ENCODE peak calls at places on chromosomes 5 and 9, in eight cellular contexts. One of them, this sample, is unnamed.

GRCh38 chr5:129460121-129460950 is at the start of gene ADAMTS19:
- DNase-seq in ovary: no peak
- DNase-seq in sigmoid colon: no peak
- DNase-seq in A549: peak; percentile 14
- DNase-seq in lower leg skin: no peak
- DNase-seq in K562: no peak
- DNase-seq in right lobe of liver: peak; percentile 28
- DNase-seq in tibial nerve: no peak
- DNase-seq in this sample: no peak

GRCh38 chr9:123284658-123285057 is 16.3 kb upstream of the STRBP start:
- DNase-seq in sigmoid colon: no peak
- DNase-seq in ovary: no peak
- DNase-seq in right lobe of liver: no peak
- DNase-seq in A549: no peak
- DNase-seq in lower leg skin: no peak
- DNase-seq in K562: no peak
- DNase-seq in tibial nerve: no peak
- DNase-seq in this sample: no peak

GRCh38 chr9:114321759-114322158 is 1.1 kb upstream of the ORM1 start:
- DNase-seq in sigmoid colon: no peak
- DNase-seq in K562: no peak
- DNase-seq in right lobe of liver: no peak
- DNase-seq in lower leg skin: no peak
- DNase-seq in ovary: no peak
- DNase-seq in tibial nerve: no peak
- DNase-seq in A549: no peak
- DNase-seq in this sample: no peak

GRCh38 chr9:114299286-114300152 is 23.4 kb upstream of the ORM1 start:
- DNase-seq in ovary: peak; percentile 2
- DNase-seq in right lobe of liver: no peak
- DNase-seq in A549: no peak
- DNase-seq in lower leg skin: no peak
- DNase-seq in K562: no peak
- DNase-seq in sigmoid colon: peak; percentile 40
- DNase-seq in tibial nerve: no peak
- DNase-seq in this sample: no peak

GRCh38 chr9:137136261-137136925 is 2.6 kb upstream of the GRIN1 start:
- DNase-seq in ovary: no peak
- DNase-seq in right lobe of liver: no peak
- DNase-seq in A549: no peak
- DNase-seq in sigmoid colon: no peak
- DNase-seq in lower leg skin: no peak
- DNase-seq in K562: no peak
- DNase-seq in tibial nerve: no peak
- DNase-seq in this sample: no peak

GRCh38 chr9:93826209-93826608 is 128.9 kb downstream of the BARX1 start:
- DNase-seq in lower leg skin: no peak
- DNase-seq in tibial nerve: no peak
- DNase-seq in A549: peak; percentile 31
- DNase-seq in ovary: no peak
- DNase-seq in K562: no peak
- DNase-seq in sigmoid colon: no peak
- DNase-seq in right lobe of liver: no peak
- DNase-seq in this sample: no peak

GRCh38 chr9:134190232-134191121 is 26.1 kb upstream of the RNU6ATAC start:
- DNase-seq in A549: no peak
- DNase-seq in ovary: peak; percentile 9
- DNase-seq in K562: no peak
- DNase-seq in lower leg skin: no peak
- DNase-seq in right lobe of liver: peak; percentile 38
- DNase-seq in sigmoid colon: peak; percentile 50
- DNase-seq in tibial nerve: no peak
- DNase-seq in this sample: no peak

GRCh38 chr5:112006721-112007120 is 249.7 kb upstream of the NREP start:
- DNase-seq in A549: no peak
- DNase-seq in ovary: no peak
- DNase-seq in sigmoid colon: no peak
- DNase-seq in right lobe of liver: no peak
- DNase-seq in tibial nerve: no peak
- DNase-seq in K562: no peak
- DNase-seq in lower leg skin: no peak
- DNase-seq in this sample: no peak

GRCh38 chr5:635321-636055 is 23.3 kb downstream of the CEP72 start:
- DNase-seq in right lobe of liver: no peak
- DNase-seq in sigmoid colon: no peak
- DNase-seq in lower leg skin: no peak
- DNase-seq in tibial nerve: no peak
- DNase-seq in ovary: no peak
- DNase-seq in A549: no peak
- DNase-seq in K562: no peak
- DNase-seq in this sample: no peak

GRCh38 chr5:109779036-109779735 is 89.5 kb downstream of the MAN2A1 start:
- DNase-seq in lower leg skin: no peak
- DNase-seq in sigmoid colon: no peak
- DNase-seq in tibial nerve: no peak
- DNase-seq in ovary: no peak
- DNase-seq in A549: no peak
- DNase-seq in right lobe of liver: no peak
- DNase-seq in K562: no peak
- DNase-seq in this sample: no peak

GRCh38 chr5:43042626-43043399 is 2.7 kb upstream of the ANXA2R start:
- DNase-seq in tibial nerve: peak; percentile 67
- DNase-seq in A549: peak; percentile 85
- DNase-seq in sigmoid colon: peak; percentile 85
- DNase-seq in K562: peak; percentile 95
- DNase-seq in ovary: peak; percentile 73
- DNase-seq in right lobe of liver: peak; percentile 73
- DNase-seq in lower leg skin: peak; percentile 69
- DNase-seq in this sample: no peak

GRCh38 chr9:126614088-126614454 is 343 bp downstream of the LMX1B start:
- DNase-seq in A549: peak; percentile 40
- DNase-seq in lower leg skin: no peak
- DNase-seq in right lobe of liver: no peak
- DNase-seq in K562: no peak
- DNase-seq in tibial nerve: no peak
- DNase-seq in sigmoid colon: peak; percentile 60
- DNase-seq in ovary: no peak
- DNase-seq in this sample: no peak

GRCh38 chr5:39523821-39524220 is 99.0 kb upstream of the DAB2 start:
- DNase-seq in K562: no peak
- DNase-seq in ovary: no peak
- DNase-seq in A549: no peak
- DNase-seq in lower leg skin: no peak
- DNase-seq in right lobe of liver: no peak
- DNase-seq in sigmoid colon: no peak
- DNase-seq in tibial nerve: no peak
- DNase-seq in this sample: no peak

GRCh38 chr9:135280666-135281065 is 193.2 kb downstream of the OLFM1 start:
- DNase-seq in K562: no peak
- DNase-seq in A549: no peak
- DNase-seq in right lobe of liver: no peak
- DNase-seq in lower leg skin: no peak
- DNase-seq in ovary: no peak
- DNase-seq in tibial nerve: no peak
- DNase-seq in sigmoid colon: no peak
- DNase-seq in this sample: no peak

GRCh38 chr9:5630038-5630507 is 1.2 kb downstream of the RIC1 start:
- DNase-seq in lower leg skin: no peak
- DNase-seq in right lobe of liver: no peak
- DNase-seq in A549: peak; percentile 36
- DNase-seq in sigmoid colon: no peak
- DNase-seq in K562: peak; percentile 38
- DNase-seq in ovary: no peak
- DNase-seq in tibial nerve: no peak
- DNase-seq in this sample: no peak

DNA sequence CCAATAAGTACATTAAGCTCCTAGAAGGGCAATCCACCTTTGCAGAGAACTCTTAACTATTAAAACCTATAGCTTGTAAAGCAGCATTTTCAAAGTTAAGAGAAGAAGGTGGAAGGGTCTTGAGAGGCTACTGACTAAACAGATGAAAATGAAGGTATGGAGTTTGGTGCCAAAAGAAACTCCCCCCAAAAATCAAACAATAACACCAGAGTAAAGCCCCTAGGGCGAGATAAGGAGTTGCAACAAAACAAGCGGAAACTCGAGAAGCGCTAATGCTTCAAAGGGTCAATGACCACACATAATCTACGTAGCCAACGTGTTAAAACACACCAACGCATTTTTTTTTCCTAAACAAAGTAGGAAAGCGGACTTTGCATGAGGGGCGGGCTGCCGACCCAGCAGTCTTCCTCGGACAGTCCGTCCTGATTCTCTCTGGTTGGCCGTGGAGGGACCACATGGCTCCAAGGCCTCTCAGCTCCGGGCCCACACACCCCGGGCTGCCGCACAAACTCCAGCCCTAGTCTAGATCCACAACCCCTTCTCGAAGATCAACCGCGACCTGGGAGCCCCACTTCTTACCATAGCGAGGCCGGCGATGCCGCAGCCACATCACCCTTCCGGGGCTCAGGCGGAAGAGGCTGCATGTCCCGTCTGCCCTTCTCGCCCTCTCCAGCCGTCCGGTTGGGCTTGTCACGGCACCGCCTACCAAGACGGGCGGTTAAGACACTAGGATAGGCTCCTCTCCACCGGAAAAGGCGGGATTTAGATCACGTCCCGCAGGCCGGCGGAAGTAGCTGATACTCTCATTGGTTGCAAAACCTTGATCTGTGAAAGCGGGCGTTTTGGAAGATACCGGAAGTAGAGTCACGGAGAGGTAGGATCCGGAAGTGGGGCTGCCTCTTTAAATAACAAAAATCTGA is at the start of the genes TMEM167A and XRCC4:
- DNase-seq in A549: peak; percentile 99
- DNase-seq in sigmoid colon: peak; percentile 99
- DNase-seq in K562: peak; percentile 98
- DNase-seq in ovary: peak; percentile 93
- DNase-seq in right lobe of liver: peak; percentile 96
- DNase-seq in tibial nerve: peak; percentile 93
- DNase-seq in lower leg skin: peak; percentile 97
- DNase-seq in this sample: peak; percentile 81
- TF ChIP-seq POLR2A in A549: peak; percentile 87
- TF ChIP-seq POLR2A in sigmoid colon: peak; percentile 69
- TF ChIP-seq POLR2A in K562: peak; percentile 97
- TF ChIP-seq POLR2A in ovary: peak; percentile 52
- TF ChIP-seq POLR2A in right lobe of liver: peak; percentile 90
- TF ChIP-seq POLR2A in tibial nerve: peak; percentile 69
- TF ChIP-seq POLR2A in lower leg skin: no peak
- TF ChIP-seq POLR2A in this sample: peak; percentile 87

GRCh38 chr9:85741112-85741874 is 461 bp downstream of the AGTPBP1 start:
- DNase-seq in sigmoid colon: peak; percentile 74
- DNase-seq in ovary: peak; percentile 30
- DNase-seq in lower leg skin: peak; percentile 28
- DNase-seq in right lobe of liver: no peak
- DNase-seq in tibial nerve: peak; percentile 27
- DNase-seq in A549: peak; percentile 49
- DNase-seq in K562: peak; percentile 68
- DNase-seq in this sample: peak; percentile 35
- TF ChIP-seq POLR2A in sigmoid colon: no peak
- TF ChIP-seq POLR2A in ovary: no peak
- TF ChIP-seq POLR2A in lower leg skin: no peak
- TF ChIP-seq POLR2A in right lobe of liver: no peak
- TF ChIP-seq POLR2A in tibial nerve: no peak
- TF ChIP-seq POLR2A in A549: no peak
- TF ChIP-seq POLR2A in K562: no peak
- TF ChIP-seq POLR2A in this sample: peak; percentile 39

DNA sequence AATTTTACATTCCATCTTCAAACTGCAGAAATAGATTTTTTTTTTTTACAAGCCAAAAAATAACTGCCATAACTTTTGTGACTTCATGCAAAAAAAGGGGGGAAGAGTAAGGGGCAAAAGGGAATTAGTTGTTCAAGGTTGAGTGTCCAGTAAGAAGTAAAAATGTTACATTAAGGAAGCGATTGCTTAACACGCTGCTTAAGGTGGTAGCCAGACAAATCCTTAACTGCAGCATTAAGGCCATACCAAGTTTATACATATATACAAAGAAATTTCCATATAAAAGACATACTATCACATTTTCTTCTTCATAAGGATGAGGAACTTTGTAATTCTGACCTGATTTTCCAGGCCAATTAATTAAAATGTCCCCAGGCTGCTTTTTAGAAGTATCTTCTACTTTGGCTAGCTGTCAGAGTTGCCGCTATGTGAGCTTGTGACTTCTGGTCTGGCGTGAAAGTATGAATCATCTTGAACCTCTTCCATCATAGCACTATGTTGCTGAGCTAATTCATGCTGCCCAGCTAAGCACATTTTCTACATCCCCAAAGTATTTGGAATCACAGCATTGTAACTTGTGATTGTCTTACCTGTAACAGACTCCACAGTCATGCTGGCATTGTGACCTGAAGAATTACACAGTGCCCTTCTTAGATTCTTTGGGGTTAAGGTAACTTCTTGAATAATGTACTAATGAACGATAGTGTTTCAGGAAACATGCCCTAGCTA is 40.0 kb downstream of the G3BP1 start:
- DNase-seq in A549: no peak
- DNase-seq in sigmoid colon: peak; percentile 65
- DNase-seq in right lobe of liver: no peak
- DNase-seq in ovary: no peak
- DNase-seq in lower leg skin: peak; percentile 28
- DNase-seq in tibial nerve: no peak
- DNase-seq in K562: no peak
- DNase-seq in this sample: no peak
- TF ChIP-seq POLR2A in A549: no peak
- TF ChIP-seq POLR2A in sigmoid colon: no peak
- TF ChIP-seq POLR2A in right lobe of liver: no peak
- TF ChIP-seq POLR2A in ovary: no peak
- TF ChIP-seq POLR2A in lower leg skin: no peak
- TF ChIP-seq POLR2A in tibial nerve: no peak
- TF ChIP-seq POLR2A in K562: peak; percentile 50
- TF ChIP-seq POLR2A in this sample: no peak

GRCh38 chr9:83458530-83458929 is 79.7 kb downstream of the FRMD3 start:
- DNase-seq in A549: no peak
- DNase-seq in K562: no peak
- DNase-seq in right lobe of liver: no peak
- DNase-seq in ovary: no peak
- DNase-seq in tibial nerve: no peak
- DNase-seq in lower leg skin: no peak
- DNase-seq in sigmoid colon: no peak
- DNase-seq in this sample: no peak

GRCh38 chr9:83456226-83456625 is 82.0 kb downstream of the FRMD3 start:
- DNase-seq in tibial nerve: no peak
- DNase-seq in lower leg skin: no peak
- DNase-seq in ovary: no peak
- DNase-seq in K562: no peak
- DNase-seq in sigmoid colon: no peak
- DNase-seq in right lobe of liver: no peak
- DNase-seq in A549: no peak
- DNase-seq in this sample: no peak

GRCh38 chr9:83459830-83460229 is 78.4 kb downstream of the FRMD3 start:
- DNase-seq in right lobe of liver: no peak
- DNase-seq in sigmoid colon: no peak
- DNase-seq in A549: no peak
- DNase-seq in K562: no peak
- DNase-seq in ovary: no peak
- DNase-seq in lower leg skin: no peak
- DNase-seq in tibial nerve: no peak
- DNase-seq in this sample: no peak

GRCh38 chr9:83451308-83451707 is 86.9 kb downstream of the FRMD3 start:
- DNase-seq in A549: no peak
- DNase-seq in right lobe of liver: no peak
- DNase-seq in ovary: no peak
- DNase-seq in lower leg skin: no peak
- DNase-seq in tibial nerve: no peak
- DNase-seq in sigmoid colon: no peak
- DNase-seq in K562: no peak
- DNase-seq in this sample: peak; percentile 33

GRCh38 chr9:83457005-83457404 is 81.2 kb downstream of the FRMD3 start:
- DNase-seq in ovary: no peak
- DNase-seq in A549: no peak
- DNase-seq in right lobe of liver: no peak
- DNase-seq in lower leg skin: no peak
- DNase-seq in sigmoid colon: no peak
- DNase-seq in tibial nerve: no peak
- DNase-seq in K562: no peak
- DNase-seq in this sample: no peak
- TF ChIP-seq POLR2A in ovary: no peak
- TF ChIP-seq POLR2A in A549: no peak
- TF ChIP-seq POLR2A in right lobe of liver: no peak
- TF ChIP-seq POLR2A in lower leg skin: no peak
- TF ChIP-seq POLR2A in sigmoid colon: no peak
- TF ChIP-seq POLR2A in tibial nerve: no peak
- TF ChIP-seq POLR2A in K562: no peak
- TF ChIP-seq POLR2A in this sample: no peak